ENCODE peak calls at places on chromosomes 5 and 9, in five cellular contexts. R, J, L, U and I are unnamed samples.
A peak's percentile ranks its signal among the peaks of the same experiment; 100 is the strongest.

GRCh38 chr5:176296-176823 is 14.9 kb upstream of the LRRC14B start:
- DNase-seq in R (no peak), J (no peak), L (no peak), U (no peak), I (no peak)

GRCh38 chr9:33814816-33815215 is 2.1 kb upstream of the UBE2R2 start:
- DNase-seq in J (no peak), U (no peak), R (no peak), L (no peak), I (no peak)

GRCh38 chr5:113061851-113062631 is 85.4 kb downstream of the DCP2 start:
- DNase-seq in J (no peak), U (no peak), R (no peak), L (no peak), I (no peak)

GRCh38 chr9:137558127-137558526 is 6.4 kb downstream of the MRPL41 start:
- DNase-seq in J (no peak), U (no peak), L (no peak), R (no peak), I (no peak)

GRCh38 chr9:90774682-90775081 is 26.9 kb upstream of the SYK start:
- DNase-seq in L (no peak), R (no peak), U (no peak), J (no peak), I (no peak)

GRCh38 chr9:133707065-133707760 is 30.9 kb downstream of the SARDH start:
- DNase-seq in L (peak; percentile 30), U (no peak), R (peak; percentile 38), J (no peak), I (no peak)

GRCh38 chr9:109918359-109919163 is 138.6 kb downstream of the PALM2AKAP2 start:
- DNase-seq in U (no peak), L (no peak), R (no peak), J (no peak), I (no peak)

GRCh38 chr5:74538206-74538661 is 102.3 kb downstream of the ENC1 start:
- DNase-seq in L (peak; percentile 75), U (no peak), J (peak; percentile 58), R (peak; percentile 46), I (no peak)

GRCh38 chr5:44774279-44774880 is 34.4 kb upstream of the MRPS30 start:
- DNase-seq in U (no peak), J (no peak), R (no peak), L (peak; percentile 4), I (no peak)

GRCh38 chr9:17636359-17636758 is 57.5 kb downstream of the SH3GL2 start:
- DNase-seq in J (no peak), R (no peak), U (no peak), L (no peak), I (no peak)

GRCh38 chr5:55773057-55773456 is 35.2 kb downstream of the DDX4 start:
- DNase-seq in J (no peak), U (no peak), L (no peak), R (no peak), I (no peak)

GRCh38 chr5:145908206-145908945 is 28.0 kb upstream of the SH3RF2 start:
- DNase-seq in U (no peak), R (no peak), L (no peak), J (no peak), I (no peak)

DNA sequence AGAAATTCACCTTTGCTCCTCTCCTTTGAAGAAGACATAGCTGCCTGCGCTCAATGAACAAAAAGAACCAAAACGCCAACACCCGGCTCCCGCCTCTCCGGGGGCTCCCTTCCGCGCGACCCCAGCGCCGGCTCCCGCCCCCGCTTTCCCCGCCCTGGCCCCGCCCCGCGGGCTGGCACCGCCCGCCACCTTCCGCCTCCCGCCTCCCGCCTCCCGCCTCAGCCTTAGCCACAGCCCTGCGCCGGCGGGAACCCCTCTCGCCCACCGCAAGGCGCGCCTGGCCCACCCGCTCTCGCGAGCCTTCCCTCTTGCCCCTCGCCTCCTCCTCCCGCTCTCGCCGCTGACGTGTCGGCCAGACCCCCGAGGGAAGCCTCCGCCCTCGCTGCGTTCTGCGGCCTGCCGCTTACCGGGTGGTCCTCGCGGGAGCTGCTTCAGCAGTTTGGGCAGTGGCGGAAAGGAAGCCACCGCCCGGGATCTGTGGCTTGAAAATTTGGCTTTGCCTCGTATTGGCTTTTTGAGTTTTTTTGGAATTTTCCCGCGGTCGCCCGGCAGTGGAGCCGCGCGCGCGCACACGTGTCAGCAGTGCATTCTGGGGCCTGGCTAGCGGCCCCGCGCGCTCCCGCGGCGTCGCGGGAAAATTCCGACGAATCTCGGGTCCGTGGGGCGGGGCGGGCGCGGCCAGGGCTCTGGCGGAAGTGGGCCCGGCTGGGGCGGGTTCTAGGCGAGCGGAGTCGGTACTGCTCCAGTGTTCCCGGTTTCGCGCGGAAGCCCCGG is at the start of gene FANCC:
- DNase-seq in U (peak; percentile 97), R (peak; percentile 97), L (peak; percentile 94), J (peak; percentile 86), I (peak; percentile 95)
- TF ChIP-seq CTCF in U (no peak), R (no peak), L (peak; percentile 4), J (no peak), I (no peak)

GRCh38 chr5:86500947-86501346 is 116.8 kb upstream of the COX7C start:
- DNase-seq in J (no peak), U (no peak), L (no peak), R (no peak), I (no peak)
- TF ChIP-seq CTCF in J (no peak), U (peak; percentile 29), L (no peak), R (no peak), I (no peak)

GRCh38 chr9:99162759-99163364 is 57.9 kb downstream of the TGFBR1 start:
- DNase-seq in L (no peak), J (no peak), R (no peak), U (no peak), I (no peak)
- TF ChIP-seq CTCF in L (peak; percentile 66), J (no peak), R (peak; percentile 57), U (peak; percentile 85), I (peak; percentile 50)

GRCh38 chr5:61167382-61167781 is 5.1 kb upstream of the SMIM15 start:
- DNase-seq in U (no peak), J (no peak), R (no peak), L (peak; percentile 8), I (no peak)
- TF ChIP-seq CTCF in U (peak; percentile 50), J (no peak), R (no peak), L (peak; percentile 27), I (no peak)

DNA sequence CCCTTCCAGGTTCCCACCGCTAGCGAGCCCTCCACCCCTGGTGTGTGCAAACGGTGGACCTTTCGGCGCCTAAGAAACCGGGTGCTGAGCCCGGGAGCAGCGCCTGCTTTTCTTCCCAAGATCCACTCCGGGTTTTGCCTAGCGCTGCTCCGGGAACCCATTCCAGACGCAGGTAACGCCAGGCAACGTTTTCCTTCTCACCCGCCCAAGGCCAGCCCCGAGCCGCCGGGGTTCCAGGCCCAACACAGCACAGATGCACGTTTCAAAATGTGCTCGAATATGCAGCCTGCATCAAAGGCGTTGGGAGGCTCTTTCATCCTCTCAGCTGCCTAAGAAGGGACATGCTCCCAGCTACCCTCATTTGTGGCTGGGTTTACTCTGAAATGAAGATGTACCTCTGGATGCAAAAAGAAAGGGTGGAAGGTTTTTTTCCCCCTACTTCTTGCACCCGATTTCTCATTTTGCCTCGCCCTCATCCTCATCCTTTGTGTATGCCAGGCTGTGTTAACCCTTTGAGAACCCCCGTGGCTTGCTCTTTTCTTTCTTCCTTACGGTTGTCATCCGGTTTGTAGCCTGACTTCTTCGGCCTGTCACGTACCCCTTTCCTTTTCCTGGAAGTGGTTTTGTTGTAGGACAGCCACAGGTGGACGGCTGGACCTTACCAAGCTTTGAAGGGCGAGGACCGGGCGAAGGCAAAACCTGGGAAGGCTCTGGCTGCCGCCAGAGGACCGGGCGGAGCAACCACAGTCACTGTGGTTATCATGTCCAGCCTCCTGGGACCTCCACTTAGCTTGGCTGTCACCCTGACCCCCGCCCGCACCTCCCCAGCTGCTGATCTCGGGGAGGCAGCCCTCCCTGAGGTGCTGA is 227.0 kb downstream of the SMARCA2 start:
- DNase-seq in L (peak; percentile 82), J (peak; percentile 65), R (peak; percentile 90), U (peak; percentile 92), I (peak; percentile 73)
- TF ChIP-seq CTCF in L (no peak), J (no peak), R (peak; percentile 35), U (peak; percentile 34), I (no peak)

DNA sequence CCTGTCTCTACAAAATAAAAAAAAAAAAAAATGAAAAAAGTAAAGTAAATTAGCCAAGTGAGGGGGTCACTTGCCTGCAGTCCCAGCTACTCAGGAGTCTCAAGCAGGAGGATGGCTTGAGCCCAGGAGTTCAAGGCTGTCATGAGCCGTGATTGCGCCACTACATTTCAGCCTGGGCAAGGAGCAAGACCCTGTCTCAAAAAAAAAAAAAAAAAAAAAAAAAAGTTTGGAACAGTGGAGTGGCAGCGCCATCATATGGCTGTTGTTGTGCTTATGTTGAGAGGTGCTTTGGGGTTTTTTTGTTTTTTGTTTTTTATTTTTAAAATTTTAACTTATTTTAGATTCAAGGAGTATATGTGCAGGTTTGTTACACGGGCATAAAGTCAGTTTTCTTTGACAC is 3.6 kb downstream of the BRIX1 start:
- DNase-seq in J (no peak), U (no peak), R (no peak), L (no peak), I (no peak)
- TF ChIP-seq CTCF in J (no peak), U (peak; percentile 49), R (no peak), L (no peak), I (no peak)

DNA sequence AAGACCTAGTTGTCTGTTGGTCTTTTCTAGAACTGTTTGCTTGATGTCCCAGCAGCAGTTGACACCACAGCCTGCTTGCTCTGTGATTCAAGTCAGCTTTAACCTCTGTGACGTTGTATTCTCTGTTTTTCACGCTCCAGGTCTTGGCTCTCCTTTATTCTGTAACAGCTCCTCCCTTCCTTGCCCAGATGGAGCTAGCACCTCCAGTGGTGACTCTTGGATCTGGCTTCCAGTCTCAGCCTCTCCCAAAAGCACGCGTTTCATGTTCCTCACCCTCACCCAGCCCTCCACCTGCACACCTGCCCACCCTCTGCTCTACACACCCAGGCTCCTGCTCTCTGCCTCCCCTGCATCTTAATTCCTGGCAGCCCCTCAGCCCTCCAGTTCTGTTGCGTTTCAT is 50.6 kb downstream of the DMRT1 start:
- DNase-seq in U (no peak), J (no peak), L (no peak), R (no peak), I (no peak)
- TF ChIP-seq CTCF in U (peak; percentile 21), J (no peak), L (no peak), R (no peak), I (no peak)

GRCh38 chr9:111805262-111805661 is 10.5 kb upstream of the SHOC1 start:
- DNase-seq in J (no peak), U (no peak), L (no peak), R (no peak), I (no peak)
- TF ChIP-seq CTCF in J (no peak), U (no peak), L (no peak), R (no peak), I (no peak)